ENCODE peak calls at places on chromosomes 12 and 14, in nine cellular contexts. One of them, this sample, is unnamed.

GRCh38 chr14:32413967-32414640 is 85.0 kb downstream of the AKAP6 start:
- DNase-seq in sciatic nerve: no peak
- DNase-seq in naive thymus-derived CD8-positive, alpha-beta T cell: no peak
- DNase-seq in substantia nigra: no peak
- DNase-seq in transverse colon: no peak
- DNase-seq in lower leg skin: no peak
- DNase-seq in WTC11: no peak
- DNase-seq in NCI-H748 treated with DMSO at 0.1 percent for 48 hours: no peak
- DNase-seq in HEK293T: no peak
- DNase-seq in this sample: no peak

GRCh38 chr12:98544741-98545140 is 29.4 kb downstream of the TMPO start:
- DNase-seq in sciatic nerve: no peak
- DNase-seq in naive thymus-derived CD8-positive, alpha-beta T cell: no peak
- DNase-seq in substantia nigra: no peak
- DNase-seq in transverse colon: no peak
- DNase-seq in lower leg skin: no peak
- DNase-seq in WTC11: no peak
- DNase-seq in NCI-H748 treated with DMSO at 0.1 percent for 48 hours: no peak
- DNase-seq in HEK293T: no peak
- DNase-seq in this sample: no peak

GRCh38 chr12:76101739-76102385 is 17.4 kb upstream of the NAP1L1 start:
- DNase-seq in sciatic nerve: no peak
- DNase-seq in naive thymus-derived CD8-positive, alpha-beta T cell: no peak
- DNase-seq in substantia nigra: no peak
- DNase-seq in transverse colon: no peak
- DNase-seq in lower leg skin: no peak
- DNase-seq in WTC11: peak
- DNase-seq in NCI-H748 treated with DMSO at 0.1 percent for 48 hours: no peak
- DNase-seq in HEK293T: no peak
- DNase-seq in this sample: no peak

GRCh38 chr14:45810152-45810872 is 557.3 kb upstream of the MIS18BP1 start:
- DNase-seq in sciatic nerve: no peak
- DNase-seq in naive thymus-derived CD8-positive, alpha-beta T cell: no peak
- DNase-seq in substantia nigra: no peak
- DNase-seq in transverse colon: no peak
- DNase-seq in lower leg skin: no peak
- DNase-seq in WTC11: no peak
- DNase-seq in NCI-H748 treated with DMSO at 0.1 percent for 48 hours: no peak
- DNase-seq in HEK293T: peak
- DNase-seq in this sample: no peak

GRCh38 chr14:88823968-88824313 is 510 bp upstream of the TTC8 start:
- DNase-seq in sciatic nerve: no peak
- DNase-seq in naive thymus-derived CD8-positive, alpha-beta T cell: no peak
- DNase-seq in substantia nigra: no peak
- DNase-seq in transverse colon: no peak
- DNase-seq in lower leg skin: no peak
- DNase-seq in WTC11: no peak
- DNase-seq in NCI-H748 treated with DMSO at 0.1 percent for 48 hours: no peak
- DNase-seq in HEK293T: no peak
- DNase-seq in this sample: no peak

GRCh38 chr14:31677052-31677451 is 115.8 kb downstream of the NUBPL start:
- DNase-seq in sciatic nerve: no peak
- DNase-seq in naive thymus-derived CD8-positive, alpha-beta T cell: no peak
- DNase-seq in substantia nigra: no peak
- DNase-seq in transverse colon: no peak
- DNase-seq in lower leg skin: no peak
- DNase-seq in WTC11: no peak
- DNase-seq in NCI-H748 treated with DMSO at 0.1 percent for 48 hours: no peak
- DNase-seq in HEK293T: no peak
- DNase-seq in this sample: no peak

GRCh38 chr14:75422169-75422568 is 5.7 kb upstream of the JDP2 start:
- DNase-seq in sciatic nerve: no peak
- DNase-seq in naive thymus-derived CD8-positive, alpha-beta T cell: no peak
- DNase-seq in substantia nigra: no peak
- DNase-seq in transverse colon: no peak
- DNase-seq in lower leg skin: no peak
- DNase-seq in WTC11: no peak
- DNase-seq in NCI-H748 treated with DMSO at 0.1 percent for 48 hours: no peak
- DNase-seq in HEK293T: no peak
- DNase-seq in this sample: no peak

GRCh38 chr14:54173782-54174181 is 217.2 kb upstream of the BMP4 start:
- DNase-seq in sciatic nerve: no peak
- DNase-seq in naive thymus-derived CD8-positive, alpha-beta T cell: no peak
- DNase-seq in substantia nigra: no peak
- DNase-seq in transverse colon: no peak
- DNase-seq in lower leg skin: no peak
- DNase-seq in WTC11: no peak
- DNase-seq in NCI-H748 treated with DMSO at 0.1 percent for 48 hours: no peak
- DNase-seq in HEK293T: no peak
- DNase-seq in this sample: no peak

GRCh38 chr12:126144603-126145002 is 1079.4 kb downstream of the AACS start:
- DNase-seq in sciatic nerve: no peak
- DNase-seq in naive thymus-derived CD8-positive, alpha-beta T cell: no peak
- DNase-seq in substantia nigra: no peak
- DNase-seq in transverse colon: no peak
- DNase-seq in lower leg skin: no peak
- DNase-seq in WTC11: no peak
- DNase-seq in NCI-H748 treated with DMSO at 0.1 percent for 48 hours: peak
- DNase-seq in HEK293T: no peak
- DNase-seq in this sample: no peak

GRCh38 chr14:104436047-104436531 is 143.5 kb upstream of the C14orf180 start:
- DNase-seq in sciatic nerve: peak
- DNase-seq in naive thymus-derived CD8-positive, alpha-beta T cell: no peak
- DNase-seq in substantia nigra: no peak
- DNase-seq in transverse colon: peak
- DNase-seq in lower leg skin: peak
- DNase-seq in WTC11: peak
- DNase-seq in NCI-H748 treated with DMSO at 0.1 percent for 48 hours: no peak
- DNase-seq in HEK293T: peak
- DNase-seq in this sample: no peak

GRCh38 chr14:100526057-100526456 is 61.2 kb downstream of the BEGAIN start:
- DNase-seq in sciatic nerve: no peak
- DNase-seq in naive thymus-derived CD8-positive, alpha-beta T cell: no peak
- DNase-seq in substantia nigra: no peak
- DNase-seq in transverse colon: no peak
- DNase-seq in lower leg skin: no peak
- DNase-seq in WTC11: peak
- DNase-seq in NCI-H748 treated with DMSO at 0.1 percent for 48 hours: no peak
- DNase-seq in HEK293T: no peak
- DNase-seq in this sample: no peak

GRCh38 chr12:108568653-108569154 is 6.3 kb downstream of the ISCU start:
- DNase-seq in sciatic nerve: no peak
- DNase-seq in naive thymus-derived CD8-positive, alpha-beta T cell: peak
- DNase-seq in substantia nigra: no peak
- DNase-seq in transverse colon: peak
- DNase-seq in lower leg skin: no peak
- DNase-seq in WTC11: no peak
- DNase-seq in NCI-H748 treated with DMSO at 0.1 percent for 48 hours: no peak
- DNase-seq in HEK293T: no peak
- DNase-seq in this sample: no peak

GRCh38 chr12:132593938-132594358 is 16.4 kb downstream of the LRCOL1 start:
- DNase-seq in sciatic nerve: peak
- DNase-seq in naive thymus-derived CD8-positive, alpha-beta T cell: no peak
- DNase-seq in substantia nigra: peak
- DNase-seq in transverse colon: peak
- DNase-seq in lower leg skin: peak
- DNase-seq in WTC11: peak
- DNase-seq in NCI-H748 treated with DMSO at 0.1 percent for 48 hours: peak
- DNase-seq in HEK293T: peak
- DNase-seq in this sample: peak

GRCh38 chr12:107684029-107684790 is 1.4 kb upstream of the PWP1 start:
- DNase-seq in sciatic nerve: no peak
- DNase-seq in naive thymus-derived CD8-positive, alpha-beta T cell: no peak
- DNase-seq in substantia nigra: no peak
- DNase-seq in transverse colon: no peak
- DNase-seq in lower leg skin: no peak
- DNase-seq in WTC11: no peak
- DNase-seq in NCI-H748 treated with DMSO at 0.1 percent for 48 hours: no peak
- DNase-seq in HEK293T: no peak
- DNase-seq in this sample: no peak

GRCh38 chr12:47121146-47121545 is 41.4 kb upstream of the AMIGO2 start:
- DNase-seq in sciatic nerve: no peak
- DNase-seq in naive thymus-derived CD8-positive, alpha-beta T cell: no peak
- DNase-seq in substantia nigra: no peak
- DNase-seq in transverse colon: no peak
- DNase-seq in lower leg skin: no peak
- DNase-seq in WTC11: no peak
- DNase-seq in NCI-H748 treated with DMSO at 0.1 percent for 48 hours: no peak
- DNase-seq in HEK293T: no peak
- DNase-seq in this sample: no peak

GRCh38 chr14:94769413-94770250 is at the start of gene GSC:
- DNase-seq in sciatic nerve: peak
- DNase-seq in naive thymus-derived CD8-positive, alpha-beta T cell: no peak
- DNase-seq in substantia nigra: no peak
- DNase-seq in transverse colon: peak
- DNase-seq in lower leg skin: peak
- DNase-seq in WTC11: peak
- DNase-seq in NCI-H748 treated with DMSO at 0.1 percent for 48 hours: peak
- DNase-seq in HEK293T: peak
- DNase-seq in this sample: no peak

GRCh38 chr12:2960432-2960956 is 1.3 kb downstream of the TEAD4 start:
- DNase-seq in sciatic nerve: no peak
- DNase-seq in naive thymus-derived CD8-positive, alpha-beta T cell: no peak
- DNase-seq in substantia nigra: no peak
- DNase-seq in transverse colon: no peak
- DNase-seq in lower leg skin: no peak
- DNase-seq in WTC11: no peak
- DNase-seq in NCI-H748 treated with DMSO at 0.1 percent for 48 hours: no peak
- DNase-seq in HEK293T: no peak
- DNase-seq in this sample: no peak

This sample was measured in midbrain.